ENCODE peak calls at places on chromosomes 3 and 15, in six cellular contexts. Y is OCI-LY7; Q is activated T-helper 1 cell treated with Interleukin-2 at 50 U/mL for 16 hours; B is CD4-positive, alpha-beta T cell; J is activated gamma-delta T cell treated with Interleukin-2 at 50 U/mL for 16 hours; S is T47D. N is an unnamed sample.

GRCh38 chr3:156750874-156751245 is 75.3 kb upstream of the LEKR1 start:
- DNase-seq in Q (no peak), B (no peak), Y (no peak), S (no peak), J (no peak), N (no peak)

GRCh38 chr3:39414421-39414907 is 7.9 kb downstream of the RPSA start:
- DNase-seq in Y (peak), B (no peak), Q (no peak), S (no peak), J (no peak), N (no peak)

GRCh38 chr3:44455318-44455717 is 22.2 kb downstream of the ZNF445 start:
- DNase-seq in Q (no peak), B (no peak), S (no peak), Y (no peak), J (no peak), N (no peak)

GRCh38 chr3:20039765-20040475 is at the start of gene KAT2B:
- DNase-seq in B (peak), Q (peak), J (peak), Y (peak), S (peak), N (peak)

GRCh38 chr3:140576444-140576843 is 101.4 kb upstream of the TRIM42 start:
- DNase-seq in Y (no peak), S (no peak), J (no peak), Q (no peak), B (no peak), N (no peak)

GRCh38 chr3:116135462-116135861 is 309.8 kb downstream of the LSAMP start:
- DNase-seq in S (no peak), Q (no peak), J (no peak), Y (no peak), B (no peak), N (no peak)

GRCh38 chr3:49841806-49842205 is 14.6 kb downstream of the TRAIP start:
- DNase-seq in Q (no peak), Y (no peak), S (no peak), B (no peak), J (no peak), N (no peak)

GRCh38 chr15:23538657-23539056 is 26.8 kb upstream of the MKRN3 start:
- DNase-seq in Y (no peak), J (no peak), Q (no peak), S (no peak), B (no peak), N (no peak)

GRCh38 chr15:34338347-34338746 is 766 bp upstream of the SLC12A6 start:
- DNase-seq in J (no peak), S (no peak), B (no peak), Y (no peak), Q (no peak), N (no peak)

GRCh38 chr3:162602619-162603018 is 1106.0 kb downstream of the OTOL1 start:
- DNase-seq in B (no peak), Q (no peak), S (no peak), Y (no peak), J (no peak), N (no peak)

GRCh38 chr15:101578443-101578894 is 73.7 kb downstream of the TM2D3 start:
- DNase-seq in Q (no peak), Y (no peak), B (no peak), S (peak), J (no peak), N (no peak)

GRCh38 chr15:90336705-90337141 is 15.4 kb upstream of the ZNF774 start:
- DNase-seq in S (no peak), J (no peak), B (peak), Q (no peak), Y (peak), N (no peak)

N was measured in CD8-positive, alpha-beta T cell.